ENCODE peak calls at places on chromosomes 3 and 15, in six cellular contexts. P is bronchial epithelial cell, T is activated B cell treated with CpG ODN at 0.5 μM for 24 hours, O is heart right ventricle, I is heart left ventricle, Y is MCF 10A. F is an unnamed sample.

GRCh38 chr3:36677331-36678007 is 86.9 kb downstream of the DCLK3 start:
- DNase-seq in P (peak; percentile 90), T (no peak), O (no peak), I (no peak), Y (peak; percentile 85), F (no peak)

GRCh38 chr3:111863942-111864341 is 4.9 kb downstream of the PHLDB2 start:
- DNase-seq in P (no peak), T (no peak), O (peak; percentile 35), I (no peak), Y (no peak), F (no peak)

GRCh38 chr3:190038050-190038631 is 82.6 kb downstream of the P3H2 start:
- DNase-seq in P (peak; percentile 94), T (no peak), O (peak; percentile 34), I (peak; percentile 15), Y (peak; percentile 95), F (no peak)

GRCh38 chr15:73317651-73318462 is 50.9 kb downstream of the HCN4 start:
- DNase-seq in P (no peak), T (no peak), O (no peak), I (no peak), Y (peak; percentile 35), F (no peak)

GRCh38 chr3:57691411-57692133 is 1.3 kb downstream of the DENND6A start:
- DNase-seq in P (peak; percentile 32), T (no peak), O (no peak), I (no peak), Y (no peak), F (peak; percentile 26)

GRCh38 chr15:49621327-49622210 is 721 bp downstream of the DTWD1 start:
- DNase-seq in P (no peak), T (no peak), O (no peak), I (no peak), Y (peak; percentile 14), F (no peak)

GRCh38 chr3:132394334-132394733 is 23.0 kb upstream of the DNAJC13 start:
- DNase-seq in P (no peak), T (no peak), O (peak; percentile 67), I (peak; percentile 56), Y (no peak), F (no peak)

GRCh38 chr3:35638640-35639250 is 580 bp upstream of the ARPP21 start:
- DNase-seq in P (no peak), T (no peak), O (no peak), I (no peak), Y (no peak), F (no peak)

GRCh38 chr3:62335196-62335595 is 38.2 kb downstream of the FEZF2 start:
- DNase-seq in P (no peak), T (no peak), O (no peak), I (no peak), Y (no peak), F (no peak)

GRCh38 chr15:75389791-75390382 is 21.5 kb upstream of the MAN2C1 start:
- DNase-seq in P (no peak), T (no peak), O (no peak), I (no peak), Y (no peak), F (no peak)

GRCh38 chr3:52986938-52987337 is 58.9 kb downstream of the SFMBT1 start:
- DNase-seq in P (peak; percentile 30), T (no peak), O (no peak), I (no peak), Y (peak; percentile 66), F (no peak)

GRCh38 chr3:101036676-101037075 is 43.5 kb upstream of the ABI3BP start:
- DNase-seq in P (peak; percentile 73), T (no peak), O (no peak), I (no peak), Y (no peak), F (no peak)

GRCh38 chr15:35256555-35256954 is 171.5 kb upstream of the NANOGP8 start:
- DNase-seq in P (peak; percentile 91), T (no peak), O (no peak), I (no peak), Y (peak; percentile 22), F (no peak)

DNA sequence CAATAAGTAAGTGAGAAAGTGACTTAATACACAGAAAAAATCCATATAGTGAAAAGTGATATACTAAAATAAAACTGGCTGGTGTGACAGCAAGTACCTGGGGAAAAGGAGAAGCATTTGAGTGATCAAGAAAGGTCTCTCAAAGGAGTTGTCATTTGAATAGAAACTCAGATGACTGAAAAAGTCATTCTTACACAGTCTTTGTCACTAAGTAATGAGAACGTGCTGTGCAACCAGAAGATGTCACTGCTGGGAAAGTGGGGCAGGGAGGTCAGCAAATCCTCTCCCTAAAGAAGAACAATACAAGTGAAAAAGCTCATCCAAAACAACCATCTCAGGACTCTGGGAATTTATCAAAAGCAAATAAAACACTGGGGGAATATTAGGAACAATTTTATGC is 317.5 kb upstream of the TRIM42 start:
- DNase-seq in P (no peak), T (no peak), O (no peak), I (no peak), Y (no peak), F (no peak)
- TF ChIP-seq CTCF in P (no peak), T (no peak), O (no peak), I (peak; percentile 22), Y (no peak), F (no peak)

GRCh38 chr3:168952551-168952950 is 711.0 kb downstream of the MECOM start:
- DNase-seq in P (peak; percentile 64), T (no peak), O (no peak), I (no peak), Y (peak; percentile 36), F (no peak)
- TF ChIP-seq CTCF in P (no peak), T (no peak), O (no peak), I (peak; percentile 42), Y (peak; percentile 45), F (no peak)

GRCh38 chr3:142857056-142857455 is 31.8 kb downstream of the PCOLCE2 start:
- DNase-seq in P (peak; percentile 48), T (no peak), O (peak; percentile 69), I (peak; percentile 61), Y (peak; percentile 66), F (no peak)
- TF ChIP-seq CTCF in P (peak; percentile 56), T (no peak), O (no peak), I (peak; percentile 42), Y (peak; percentile 29), F (no peak)

GRCh38 chr3:114582929-114583328 is 289.1 kb downstream of the TIGIT start:
- DNase-seq in P (no peak), T (no peak), O (no peak), I (no peak), Y (no peak), F (no peak)

GRCh38 chr3:114586119-114586518 is 292.3 kb downstream of the TIGIT start:
- DNase-seq in P (no peak), T (no peak), O (no peak), I (no peak), Y (no peak), F (no peak)

GRCh38 chr3:114585687-114586086 is 291.9 kb downstream of the TIGIT start:
- DNase-seq in P (no peak), T (no peak), O (no peak), I (no peak), Y (no peak), F (no peak)

GRCh38 chr3:114587973-114588372 is 294.1 kb downstream of the TIGIT start:
- DNase-seq in P (no peak), T (no peak), O (no peak), I (no peak), Y (no peak), F (no peak)

DNA sequence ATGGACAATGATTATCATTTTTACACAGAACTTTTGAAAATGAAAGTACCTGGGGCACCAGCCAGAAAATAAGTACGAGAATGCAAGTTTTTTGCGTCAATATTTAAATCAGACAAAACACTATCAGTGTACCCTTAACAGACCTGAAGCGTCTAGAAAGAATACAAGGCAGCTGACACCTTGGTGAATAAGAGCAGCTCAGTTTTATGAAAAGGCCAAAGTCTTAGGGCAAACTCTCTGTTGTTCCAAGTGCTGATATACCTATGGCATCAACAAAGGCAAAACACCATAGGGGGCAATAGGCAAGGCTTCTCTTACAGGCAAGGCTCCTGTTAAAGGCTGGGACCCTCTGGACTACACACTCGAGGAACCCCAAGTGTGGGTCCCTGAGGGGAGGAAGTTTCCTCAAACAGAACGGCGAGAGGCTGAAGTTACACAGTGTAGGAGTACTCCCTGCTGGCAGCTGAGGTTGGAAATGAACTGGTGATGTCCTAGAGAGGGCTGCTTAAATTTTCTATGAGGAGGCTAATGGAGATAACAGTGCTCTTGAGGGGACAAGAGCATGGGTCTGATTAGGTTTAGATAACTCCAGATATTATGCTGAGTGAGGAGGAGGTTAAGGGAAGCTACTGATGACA is 291.0 kb downstream of the TIGIT start:
- DNase-seq in P (no peak), T (no peak), O (peak; percentile 26), I (peak; percentile 27), Y (no peak), F (peak; percentile 38)
- TF ChIP-seq CTCF in P (no peak), T (no peak), O (no peak), I (peak; percentile 39), Y (no peak), F (no peak)

GRCh38 chr3:69763976-69764851 is 24.9 kb downstream of the MITF start:
- DNase-seq in P (no peak), T (no peak), O (no peak), I (no peak), Y (no peak), F (no peak)
- TF ChIP-seq CTCF in P (no peak), T (no peak), O (no peak), I (no peak), Y (no peak), F (no peak)

GRCh38 chr15:66613743-66614142 is 47.9 kb upstream of the LCTL start:
- DNase-seq in P (no peak), T (no peak), O (no peak), I (no peak), Y (no peak), F (no peak)
- TF ChIP-seq CTCF in P (no peak), T (no peak), O (no peak), I (no peak), Y (no peak), F (no peak)

F was measured in ovary.